ENCODE peak calls at places on chromosomes 13 and 19, in seven cellular contexts. Y is left ventricle myocardium inferior; V is thoracic aorta; O is fibroblast of lung; D is mesendoderm; K is right lobe of liver; C is CD8-positive, alpha-beta memory T cell. X is an unnamed sample.

GRCh38 chr13:33194820-33195692 is 90.5 kb downstream of the STARD13 start:
- DNase-seq in D (no peak), Y (no peak), K (no peak), C (no peak), O (peak; percentile 97), V (peak; percentile 29), X (peak; percentile 43)

GRCh38 chr13:73672492-73672891 is 461.7 kb downstream of the KLF12 start:
- DNase-seq in D (no peak), V (no peak), K (no peak), Y (no peak), C (no peak), O (no peak), X (peak; percentile 27)

GRCh38 chr13:21347753-21348318 is 111.3 kb downstream of the ZDHHC20 start:
- DNase-seq in K (no peak), C (no peak), V (no peak), D (no peak), Y (no peak), O (no peak), X (no peak)

GRCh38 chr13:109101550-109102144 is 472.2 kb downstream of the MYO16 start:
- DNase-seq in K (no peak), D (no peak), Y (no peak), V (no peak), C (no peak), O (no peak), X (no peak)

GRCh38 chr13:25752957-25753540 is 298.8 kb downstream of the SHISA2 start:
- DNase-seq in O (peak; percentile 96), Y (peak; percentile 44), V (peak; percentile 25), C (no peak), D (no peak), K (no peak), X (no peak)

GRCh38 chr19:48630289-48631036 is 6.7 kb downstream of the DBP start:
- DNase-seq in C (no peak), K (peak; percentile 76), D (peak; percentile 90), V (no peak), O (peak; percentile 68), Y (peak; percentile 86), X (no peak)

GRCh38 chr19:53246498-53246897 is 8.2 kb downstream of the ZNF677 start:
- DNase-seq in O (no peak), D (no peak), V (no peak), Y (no peak), C (no peak), K (no peak), X (no peak)

GRCh38 chr19:52749780-52750179 is 14.9 kb upstream of the ZNF611 start:
- DNase-seq in K (no peak), Y (no peak), C (no peak), O (no peak), V (no peak), D (no peak), X (no peak)

GRCh38 chr13:60414177-60414576 is 17.2 kb downstream of the TDRD3 start:
- DNase-seq in D (no peak), C (no peak), V (no peak), Y (no peak), O (no peak), K (no peak), X (no peak)

GRCh38 chr13:83895994-83896580 is 13.8 kb upstream of the SLITRK1 start:
- DNase-seq in V (no peak), Y (no peak), D (no peak), C (no peak), K (no peak), O (no peak), X (no peak)

GRCh38 chr13:27432612-27433210 is 8.3 kb downstream of the GTF3A start:
- DNase-seq in O (no peak), D (no peak), V (no peak), Y (no peak), C (peak; percentile 22), K (no peak), X (no peak)

GRCh38 chr13:79901336-79901735 is 420.4 kb downstream of the NDFIP2 start:
- DNase-seq in Y (no peak), C (no peak), K (no peak), V (no peak), O (peak; percentile 57), D (peak; percentile 61), X (no peak)

GRCh38 chr13:94617389-94618000 is 15.8 kb downstream of the GPR180 start:
- DNase-seq in C (no peak), O (peak; percentile 47), V (no peak), Y (no peak), D (peak; percentile 16), K (no peak), X (peak; percentile 63)

GRCh38 chr13:35621989-35622388 is 145.5 kb upstream of the MAB21L1 start:
- DNase-seq in Y (no peak), O (no peak), V (no peak), C (no peak), D (peak; percentile 83), K (no peak), X (no peak)

GRCh38 chr13:99067160-99067985 is 89.5 kb upstream of the DOCK9 start:
- DNase-seq in O (peak; percentile 36), K (no peak), Y (no peak), V (no peak), C (no peak), D (peak; percentile 92), X (no peak)

GRCh38 chr19:31930401-31930800 is 415.0 kb upstream of the ZNF507 start:
- DNase-seq in D (no peak), O (no peak), Y (no peak), K (no peak), C (no peak), V (no peak), X (no peak)

DNA sequence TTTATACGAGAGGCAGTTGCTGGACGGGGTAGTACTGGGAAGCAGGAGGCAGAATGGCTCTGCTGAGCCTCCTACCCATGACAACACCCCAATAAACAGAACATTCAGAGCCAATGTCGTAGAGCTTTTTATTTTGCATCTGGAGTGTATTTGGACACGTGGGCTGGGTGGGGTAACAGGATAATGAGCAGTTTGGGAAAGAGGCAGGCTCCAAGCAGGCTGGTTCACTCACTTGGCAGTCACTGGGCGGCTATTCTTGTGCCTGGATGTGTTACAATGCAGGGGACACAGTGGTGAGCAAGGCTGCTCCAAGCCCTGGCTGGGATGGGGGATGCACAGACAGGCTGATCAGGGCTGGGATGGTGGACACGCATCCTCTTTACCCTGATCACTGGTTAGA is 9.5 kb downstream of the ACTMAP start:
- DNase-seq in O (peak; percentile 71), C (no peak), K (no peak), D (no peak), V (peak; percentile 44), Y (peak; percentile 52), X (no peak)
- H3K4me1 ChIP-seq in O (no peaks in the 10 kb centered on the region), C (no peaks in the 10 kb centered on the region), K (no peaks in the 10 kb centered on the region), D (peaks cover 5% of the 10 kb centered on the region), V (peaks cover 26% of the 10 kb centered on the region), Y (peaks cover 46% of the 10 kb centered on the region), X (no peaks in the 10 kb centered on the region)

DNA sequence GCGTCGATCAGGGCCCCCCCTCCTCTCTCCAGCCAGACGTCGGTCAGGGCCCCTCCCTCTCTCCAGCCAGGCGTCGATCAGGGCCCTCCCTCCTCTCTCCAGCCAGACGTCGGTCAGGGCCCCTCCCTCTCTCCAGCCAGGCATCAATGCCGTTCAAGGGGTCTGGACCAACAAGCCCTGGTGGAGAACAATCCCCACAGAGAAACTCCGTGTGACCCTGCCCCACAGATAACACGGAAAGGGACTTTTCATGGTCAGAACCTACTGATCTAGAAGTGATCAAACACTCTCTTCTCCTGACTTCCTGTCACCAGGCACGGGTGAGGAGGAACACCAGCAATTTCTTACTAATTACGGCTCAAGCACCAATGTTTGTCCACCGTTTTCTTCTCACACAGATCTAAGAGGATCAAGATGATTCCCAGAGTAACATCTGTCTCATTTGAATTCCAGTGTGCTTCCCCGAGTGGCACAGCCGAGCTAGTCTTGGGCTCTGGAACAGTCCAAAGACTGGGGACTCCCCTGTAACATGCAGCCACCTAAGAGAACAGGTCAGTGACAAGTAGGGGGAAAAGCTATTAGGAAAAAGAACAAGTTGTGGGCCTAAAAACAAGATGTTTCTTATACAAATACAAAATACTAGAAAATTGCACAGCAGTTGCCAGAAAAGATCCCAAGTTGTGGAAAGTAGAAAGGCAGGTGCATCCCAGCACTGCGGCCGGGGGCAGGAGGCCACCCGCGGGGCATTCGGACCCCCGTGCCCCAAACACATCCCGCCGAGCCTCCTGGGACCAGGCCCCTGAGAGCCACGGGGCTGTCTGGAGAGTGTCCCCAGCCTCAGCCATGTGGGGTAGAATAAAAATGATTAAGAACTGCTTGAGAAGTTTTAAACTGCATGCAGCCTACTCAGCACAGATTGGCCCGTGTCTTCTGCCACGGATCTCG is 11.7 kb downstream of the RASA3 start:
- DNase-seq in O (no peak), D (no peak), Y (no peak), C (no peak), K (no peak), V (no peak), X (no peak)
- H3K4me3 ChIP-seq in O (no peak overlapping the region), D (no peak overlapping the region), Y (no peak overlapping the region), C (peak overlapping the region; percentile 21), K (no peak overlapping the region), V (no peak overlapping the region), X (no peak overlapping the region)

GRCh38 chr13:45392811-45393210 is 25.4 kb downstream of the SLC25A30 start:
- DNase-seq in Y (no peak), C (no peak), K (no peak), V (no peak), O (no peak), D (no peak), X (no peak)

GRCh38 chr13:45398862-45399261 is 19.3 kb downstream of the SLC25A30 start:
- DNase-seq in Y (no peak), K (no peak), V (no peak), C (peak; percentile 27), D (no peak), O (no peak), X (no peak)

GRCh38 chr13:45393941-45394570 is 24.1 kb downstream of the SLC25A30 start:
- DNase-seq in C (no peak), K (no peak), D (peak; percentile 79), V (no peak), Y (no peak), O (peak; percentile 56), X (peak; percentile 41)

GRCh38 chr13:45401306-45401705 is 16.9 kb downstream of the SLC25A30 start:
- DNase-seq in D (no peak), K (no peak), V (no peak), Y (no peak), O (no peak), C (no peak), X (no peak)

GRCh38 chr13:45396548-45397095 is 21.6 kb downstream of the SLC25A30 start:
- DNase-seq in C (no peak), O (no peak), Y (no peak), V (no peak), D (peak; percentile 83), K (no peak), X (no peak)
- H3K36me3 ChIP-seq in C (peaks cover 4% of the 10 kb centered on the region), O (peaks cover 4% of the 10 kb centered on the region), Y (peaks cover 50% of the 10 kb centered on the region), V (peaks cover 16% of the 10 kb centered on the region), D (no peaks in the 10 kb centered on the region), K (peaks cover 5% of the 10 kb centered on the region), X (peaks cover 24% of the 10 kb centered on the region)

GRCh38 chr19:18304194-18304495 is 18.7 kb downstream of the LSM4 start:
- DNase-seq in O (no peak), K (no peak), C (no peak), V (no peak), D (no peak), Y (peak; percentile 59), X (no peak)

GRCh38 chr19:18299654-18300053 is 18.2 kb upstream of the JUND start:
- DNase-seq in Y (no peak), C (no peak), K (no peak), O (no peak), V (no peak), D (no peak), X (no peak)

GRCh38 chr19:18300930-18301717 is 19.7 kb upstream of the JUND start:
- DNase-seq in C (no peak), K (peak; percentile 96), V (peak; percentile 80), O (peak; percentile 74), Y (peak; percentile 78), D (no peak), X (no peak)

GRCh38 chr19:18304496-18305312 is 18.2 kb downstream of the LSM4 start:
- DNase-seq in K (peak; percentile 87), Y (peak; percentile 89), D (peak; percentile 86), O (peak; percentile 88), V (peak; percentile 69), C (peak; percentile 76), X (no peak)

GRCh38 chr19:18301718-18302111 is 20.3 kb upstream of the JUND start:
- DNase-seq in V (no peak), C (no peak), K (no peak), Y (no peak), O (no peak), D (no peak), X (no peak)
- H3K4me1 ChIP-seq in V (peaks cover 61% of the 10 kb centered on the region), C (peaks cover 43% of the 10 kb centered on the region), K (peaks cover 2% of the 10 kb centered on the region), Y (peaks cover 64% of the 10 kb centered on the region), O (peaks cover 30% of the 10 kb centered on the region), D (peaks cover 2% of the 10 kb centered on the region), X (peaks cover 11% of the 10 kb centered on the region)